ENCODE peak calls at places on chromosomes 16 and 17, in eight cellular contexts. T is RWPE1; F is OCI-LY7; Z is caudate nucleus; V is stimulated activated CD4-positive, alpha-beta T cell treated with anti-CD3 and anti-CD28 coated beads, Interleukin-15, amount 100 ng/mL, for 1 hour; C is neuronal stem cell; R is NCI-H1436; U is A549. I is an unnamed sample.

GRCh38 chr17:79730769-79731483 is at the start of gene ENPP7:
- DNase-seq in V (no peak), U (no peak), C (no peak), T (no peak), F (no peak), Z (no peak), R (no peak), I (no peak)

GRCh38 chr17:36118477-36119353 is 15.1 kb downstream of the CCL4 start:
- DNase-seq in Z (no peak), V (no peak), R (no peak), F (no peak), C (no peak), T (no peak), U (no peak), I (no peak)

GRCh38 chr16:12323007-12323699 is 346.6 kb downstream of the SNX29 start:
- DNase-seq in T (no peak), C (no peak), F (peak; percentile 85), R (no peak), U (no peak), Z (no peak), V (no peak), I (peak; percentile 2)

GRCh38 chr16:83915491-83915890 is 16.6 kb downstream of the MLYCD start:
- DNase-seq in C (no peak), U (no peak), R (no peak), V (no peak), T (no peak), F (no peak), Z (no peak), I (no peak)

GRCh38 chr17:77961741-77962140 is 3.2 kb downstream of the TNRC6C start:
- DNase-seq in F (no peak), V (no peak), C (no peak), R (no peak), Z (no peak), T (no peak), U (no peak), I (no peak)

GRCh38 chr16:85601730-85602401 is 11.3 kb upstream of the GSE1 start:
- DNase-seq in Z (no peak), F (no peak), V (no peak), C (no peak), U (no peak), T (no peak), R (no peak), I (no peak)

GRCh38 chr17:74008196-74008595 is 195.3 kb upstream of the RPL38 start:
- DNase-seq in F (peak; percentile 40), Z (no peak), U (peak; percentile 43), V (no peak), T (no peak), C (no peak), R (peak; percentile 69), I (peak; percentile 40)

GRCh38 chr17:20914658-20915057 is 128.2 kb downstream of the USP22 start:
- DNase-seq in C (no peak), T (no peak), F (no peak), R (no peak), Z (no peak), V (no peak), U (no peak), I (no peak)

GRCh38 chr17:44911133-44912001 is 3.9 kb downstream of the GFAP start:
- DNase-seq in Z (no peak), U (peak; percentile 87), F (peak; percentile 56), T (no peak), V (no peak), C (peak; percentile 55), R (peak; percentile 57), I (no peak)

GRCh38 chr17:77318491-77319210 is 177.9 kb downstream of the SEC14L1 start:
- DNase-seq in Z (no peak), F (no peak), T (no peak), C (no peak), R (no peak), U (peak; percentile 54), V (no peak), I (no peak)

GRCh38 chr17:42673885-42674754 is 2.7 kb downstream of the PLEKHH3 start:
- DNase-seq in T (peak; percentile 52), U (peak; percentile 66), V (no peak), C (no peak), Z (no peak), R (peak; percentile 11), F (peak; percentile 66), I (peak; percentile 37)

GRCh38 chr17:9199474-9200196 is 178.3 kb downstream of the NTN1 start:
- DNase-seq in R (no peak), T (no peak), C (no peak), Z (no peak), V (no peak), U (no peak), F (no peak), I (no peak)

GRCh38 chr16:27323781-27324561 is 10.2 kb downstream of the IL4R start:
- DNase-seq in F (no peak), Z (no peak), V (no peak), C (no peak), R (no peak), U (no peak), T (no peak), I (no peak)

GRCh38 chr17:77440571-77440981 is 299.8 kb downstream of the SEC14L1 start:
- DNase-seq in V (no peak), Z (no peak), F (peak; percentile 97), T (no peak), U (no peak), C (no peak), R (no peak), I (no peak)

GRCh38 chr16:85401370-85401916 is 211.7 kb upstream of the GSE1 start:
- DNase-seq in T (no peak), R (no peak), F (no peak), C (no peak), Z (no peak), V (no peak), U (no peak), I (no peak)

GRCh38 chr16:87457724-87458423 is 35.0 kb downstream of the ZCCHC14 start:
- DNase-seq in U (peak; percentile 36), F (no peak), R (no peak), V (no peak), Z (no peak), C (no peak), T (peak; percentile 91), I (peak; percentile 93)

GRCh38 chr17:43943769-43944418 is 1.6 kb upstream of the PPY start:
- DNase-seq in Z (peak; percentile 56), V (peak; percentile 63), R (peak; percentile 84), T (peak; percentile 66), U (peak; percentile 85), F (peak; percentile 82), C (peak; percentile 72), I (peak; percentile 80)

GRCh38 chr17:62614142-62614541 is 13.3 kb upstream of the MRC2 start:
- DNase-seq in R (no peak), F (no peak), C (no peak), V (no peak), Z (no peak), T (no peak), U (no peak), I (no peak)

GRCh38 chr16:66298571-66299120 is 67.8 kb upstream of the CDH5 start:
- DNase-seq in Z (no peak), V (no peak), R (no peak), U (no peak), F (no peak), T (no peak), C (no peak), I (no peak)

I was measured in RKO.